ENCODE peak calls at places on chromosomes 6 and 20, in six cellular contexts. F is psoas muscle, D is pancreas, K is foreskin keratinocyte, I is cardiac muscle cell, W is heart right ventricle. V is an unnamed sample.

GRCh38 chr20:15658295-15658694 is 915.0 kb downstream of the KIF16B start:
- DNase-seq in F (no peak), D (no peak), K (no peak), I (no peak), W (no peak), V (no peak)

GRCh38 chr6:63533026-63533425 is 39.3 kb upstream of the LOC128125822 start:
- DNase-seq in F (no peak), D (no peak), K (no peak), I (no peak), W (no peak), V (no peak)

GRCh38 chr20:59149678-59150504 is 13.7 kb upstream of the ZNF831 start:
- DNase-seq in F (peak; percentile 27), D (no peak), K (no peak), I (no peak), W (peak; percentile 72), V (peak; percentile 73)

GRCh38 chr6:117911660-117912059 is 4.6 kb downstream of the SLC35F1 start:
- DNase-seq in F (no peak), D (no peak), K (no peak), I (no peak), W (no peak), V (no peak)

GRCh38 chr6:4316867-4317400 is 181.6 kb upstream of the ECI2 start:
- DNase-seq in F (peak; percentile 40), D (peak; percentile 59), K (peak; percentile 83), I (peak; percentile 79), W (peak; percentile 77), V (no peak)

GRCh38 chr6:90997076-90997475 is 410.2 kb upstream of the MAP3K7 start:
- DNase-seq in F (no peak), D (no peak), K (no peak), I (no peak), W (no peak), V (no peak)

GRCh38 chr6:156686429-156686939 is 90.7 kb upstream of the ARID1B start:
- DNase-seq in F (no peak), D (no peak), K (peak; percentile 61), I (peak; percentile 67), W (peak; percentile 21), V (no peak)

GRCh38 chr6:120103616-120104015 is 754.1 kb upstream of the MAN1A1 start:
- DNase-seq in F (no peak), D (no peak), K (no peak), I (no peak), W (no peak), V (no peak)

GRCh38 chr6:110328231-110328630 is 29.9 kb downstream of the METTL24 start:
- DNase-seq in F (no peak), D (no peak), K (no peak), I (peak; percentile 73), W (no peak), V (no peak)

GRCh38 chr20:5364997-5365597 is 48.3 kb upstream of the PROKR2 start:
- DNase-seq in F (no peak), D (no peak), K (peak; percentile 3), I (no peak), W (no peak), V (no peak)

GRCh38 chr6:69233195-69233524 is 563.6 kb downstream of the LMBRD1 start:
- DNase-seq in F (no peak), D (no peak), K (no peak), I (no peak), W (no peak), V (no peak)

GRCh38 chr6:99745651-99746050 is 139.0 kb downstream of the PRDM13 start:
- DNase-seq in F (no peak), D (no peak), K (peak; percentile 18), I (peak; percentile 6), W (no peak), V (no peak)

GRCh38 chr6:68891419-68891818 is 256.3 kb downstream of the ADGRB3 start:
- DNase-seq in F (no peak), D (no peak), K (no peak), I (no peak), W (no peak), V (no peak)

GRCh38 chr6:33959661-33960344 is 156.0 kb upstream of the MLN start:
- DNase-seq in F (no peak), D (no peak), K (no peak), I (no peak), W (no peak), V (no peak)

GRCh38 chr6:89792881-89793280 is 26.7 kb downstream of the MDN1 start:
- DNase-seq in F (no peak), D (no peak), K (no peak), I (peak; percentile 38), W (no peak), V (no peak)

GRCh38 chr6:7100751-7101078 is 7.0 kb upstream of the RREB1 start:
- DNase-seq in F (no peak), D (no peak), K (no peak), I (no peak), W (no peak), V (no peak)

GRCh38 chr6:33856655-33857054 is 52.9 kb upstream of the MLN start:
- DNase-seq in F (no peak), D (no peak), K (no peak), I (no peak), W (no peak), V (peak; percentile 65)

GRCh38 chr20:7859371-7859802 is 80.9 kb downstream of the HAO1 start:
- DNase-seq in F (no peak), D (peak; percentile 17), K (peak; percentile 49), I (peak; percentile 81), W (peak; percentile 46), V (no peak)

GRCh38 chr6:156725712-156726111 is 51.5 kb upstream of the ARID1B start:
- DNase-seq in F (no peak), D (no peak), K (no peak), I (no peak), W (no peak), V (no peak)

GRCh38 chr6:73491371-73491770 is 29.5 kb downstream of the EEF1A1 start:
- DNase-seq in F (no peak), D (no peak), K (no peak), I (no peak), W (no peak), V (no peak)

GRCh38 chr6:43814111-43814510 is 44.1 kb downstream of the VEGFA start:
- DNase-seq in F (no peak), D (no peak), K (no peak), I (no peak), W (no peak), V (no peak)

GRCh38 chr6:43821101-43821886 is 51.3 kb downstream of the VEGFA start:
- DNase-seq in F (no peak), D (no peak), K (no peak), I (no peak), W (no peak), V (no peak)

GRCh38 chr6:43820486-43820885 is 50.5 kb downstream of the VEGFA start:
- DNase-seq in F (no peak), D (no peak), K (no peak), I (no peak), W (no peak), V (no peak)

GRCh38 chr6:43814865-43815264 is 44.9 kb downstream of the VEGFA start:
- DNase-seq in F (no peak), D (no peak), K (no peak), I (no peak), W (no peak), V (no peak)

GRCh38 chr6:43817192-43817591 is 47.2 kb downstream of the VEGFA start:
- DNase-seq in F (peak; percentile 65), D (no peak), K (no peak), I (peak; percentile 41), W (peak; percentile 43), V (peak; percentile 6)
- TF ChIP-seq CTCF in F (peak; percentile 47), D (no peak), K (peak; percentile 54), I (peak; percentile 38), W (peak; percentile 41), V (no peak)

DNA sequence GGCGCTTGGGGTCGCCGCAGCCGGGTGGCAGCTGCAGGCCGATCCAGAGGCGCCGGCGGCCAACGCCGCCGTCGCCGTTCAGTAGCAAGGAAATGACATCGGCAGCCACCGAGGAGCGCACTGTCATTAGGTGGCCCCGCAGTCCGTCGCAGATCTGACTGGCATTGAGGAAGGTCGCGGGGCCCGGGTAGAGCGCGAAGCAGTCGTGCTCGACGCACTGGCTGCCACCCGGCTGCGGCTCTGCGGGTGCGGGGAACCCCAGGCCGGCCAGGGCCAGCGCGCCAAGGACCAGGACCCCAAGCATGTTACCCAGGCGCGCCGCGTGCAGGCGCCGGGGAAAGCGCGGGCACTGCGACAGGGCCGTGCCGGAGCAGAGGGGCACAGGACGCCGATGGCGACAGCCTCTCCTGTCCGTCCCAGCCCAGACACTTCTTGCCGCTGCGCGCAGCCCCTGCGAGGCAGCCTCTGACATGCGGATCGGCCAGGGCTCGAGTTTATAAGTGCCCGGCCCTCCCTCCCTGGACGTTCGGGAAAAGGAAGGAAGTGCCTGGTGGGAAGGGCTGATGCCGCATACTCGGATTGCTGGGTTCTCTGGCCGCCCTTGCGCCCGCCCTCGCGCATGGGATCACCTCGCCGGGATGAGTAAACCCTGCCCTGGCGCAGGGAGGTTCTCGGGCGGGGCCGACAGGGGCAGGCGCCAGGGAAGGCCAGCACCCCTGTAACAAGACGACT is at the start of gene THBD:
- DNase-seq in F (peak; percentile 87), D (peak; percentile 29), K (peak; percentile 63), I (peak; percentile 55), W (peak; percentile 88), V (no peak)
- H3K27me3 ChIP-seq in F (no peaks in the 10 kb centered on the region), D (peaks cover 13% of the 10 kb centered on the region), K (peaks cover 4% of the 10 kb centered on the region), I (peaks cover 60% of the 10 kb centered on the region), W (peaks cover 40% of the 10 kb centered on the region), V (peaks cover 58% of the 10 kb centered on the region)

DNA sequence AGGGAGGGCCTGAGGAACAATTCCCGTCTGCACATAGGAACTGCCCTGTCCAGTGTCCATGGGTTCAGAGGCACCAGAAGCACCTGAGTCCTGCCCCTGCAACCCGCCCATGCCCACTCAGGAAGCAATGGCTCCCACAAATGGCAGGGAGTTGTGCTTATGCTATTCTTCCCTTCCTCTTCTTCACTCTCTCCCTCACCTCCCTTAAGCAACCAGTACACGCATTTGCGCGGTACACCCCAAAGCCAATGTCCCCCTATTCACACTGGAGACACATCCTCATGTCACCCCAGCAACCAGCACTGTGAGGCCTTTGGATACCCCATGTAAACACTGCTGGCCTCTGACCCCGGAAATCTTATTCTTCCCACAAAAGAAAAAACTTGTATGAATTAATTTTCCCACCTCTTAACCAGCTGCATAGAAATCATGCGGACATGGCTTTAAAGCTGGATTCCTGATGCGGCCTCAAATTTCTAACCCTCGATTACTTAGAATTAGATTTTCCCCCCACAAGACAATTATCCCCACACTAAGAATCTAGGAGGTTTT is 30.9 kb downstream of the FYN start:
- DNase-seq in F (no peak), D (no peak), K (no peak), I (no peak), W (no peak), V (no peak)
- H3K27ac ChIP-seq in F (no peak overlapping the region), D (no peak overlapping the region), K (no peak overlapping the region), I (peak overlapping the region; percentile 80), W (peak overlapping the region; percentile 35), V (peak overlapping the region; percentile 67)

GRCh38 chr6:125747589-125748533 is 1.6 kb upstream of the HEY2 start:
- DNase-seq in F (peak; percentile 53), D (peak; percentile 54), K (peak; percentile 29), I (peak; percentile 12), W (peak; percentile 48), V (no peak)

GRCh38 chr6:125750692-125751333 is 1.4 kb downstream of the HEY2 start:
- DNase-seq in F (no peak), D (no peak), K (no peak), I (no peak), W (no peak), V (no peak)

GRCh38 chr6:125749864-125750691 is 646 bp downstream of the HEY2 start:
- DNase-seq in F (peak; percentile 24), D (no peak), K (no peak), I (no peak), W (peak; percentile 43), V (no peak)

GRCh38 chr6:125748534-125749111 is 809 bp upstream of the HEY2 start:
- DNase-seq in F (no peak), D (no peak), K (no peak), I (peak; percentile 25), W (no peak), V (no peak)

GRCh38 chr6:125749112-125749863 is at the start of gene HEY2:
- DNase-seq in F (peak; percentile 96), D (peak; percentile 95), K (no peak), I (peak; percentile 96), W (peak; percentile 93), V (peak; percentile 78)
- TF ChIP-seq CTCF in F (no peak), D (no peak), K (peak; percentile 38), I (no peak), W (no peak), V (peak; percentile 16)